ENCODE peak calls at places on chromosomes 5 and 9, in five cellular contexts. One of them, this sample, is unnamed.

GRCh38 chr9:120436937-120437592 is 142.9 kb downstream of the CDK5RAP2 start:
- DNase-seq in brain microvascular endothelial cell: no peak
- DNase-seq in IMR-90: no peak
- DNase-seq in MM.1S: no peak
- DNase-seq in GM06990: no peak
- DNase-seq in this sample: no peak

GRCh38 chr9:120412425-120412951 is 167.5 kb downstream of the CDK5RAP2 start:
- DNase-seq in MM.1S: no peak
- DNase-seq in brain microvascular endothelial cell: peak; percentile 54
- DNase-seq in IMR-90: peak; percentile 89
- DNase-seq in GM06990: no peak
- DNase-seq in this sample: no peak

GRCh38 chr5:154485092-154485491 is 7.1 kb upstream of the HAND1 start:
- DNase-seq in IMR-90: no peak
- DNase-seq in brain microvascular endothelial cell: no peak
- DNase-seq in MM.1S: no peak
- DNase-seq in GM06990: no peak
- DNase-seq in this sample: no peak

GRCh38 chr9:89621676-89622075 is 16.9 kb downstream of the GADD45G start:
- DNase-seq in brain microvascular endothelial cell: no peak
- DNase-seq in GM06990: no peak
- DNase-seq in IMR-90: no peak
- DNase-seq in MM.1S: no peak
- DNase-seq in this sample: no peak

GRCh38 chr5:751496-751895 is 33.0 kb downstream of the ZDHHC11B start:
- DNase-seq in MM.1S: no peak
- DNase-seq in IMR-90: no peak
- DNase-seq in GM06990: no peak
- DNase-seq in brain microvascular endothelial cell: no peak
- DNase-seq in this sample: no peak

GRCh38 chr5:178387061-178387855 is 154.7 kb upstream of the PHYKPL start:
- DNase-seq in brain microvascular endothelial cell: no peak
- DNase-seq in GM06990: no peak
- DNase-seq in IMR-90: no peak
- DNase-seq in MM.1S: no peak
- DNase-seq in this sample: no peak

GRCh38 chr5:103889500-103890209 is 327.1 kb upstream of the NUDT12 start:
- DNase-seq in GM06990: no peak
- DNase-seq in MM.1S: peak; percentile 87
- DNase-seq in brain microvascular endothelial cell: no peak
- DNase-seq in IMR-90: no peak
- DNase-seq in this sample: no peak

GRCh38 chr9:130026583-130027427 is 16.2 kb downstream of the FNBP1 start:
- DNase-seq in GM06990: no peak
- DNase-seq in IMR-90: no peak
- DNase-seq in MM.1S: no peak
- DNase-seq in brain microvascular endothelial cell: no peak
- DNase-seq in this sample: peak; percentile 44

GRCh38 chr9:93598647-93599241 is 22.4 kb downstream of the PHF2 start:
- DNase-seq in brain microvascular endothelial cell: no peak
- DNase-seq in MM.1S: no peak
- DNase-seq in GM06990: no peak
- DNase-seq in IMR-90: no peak
- DNase-seq in this sample: peak; percentile 45

GRCh38 chr5:10600629-10601245 is 36.9 kb downstream of the ANKRD33B start:
- DNase-seq in IMR-90: no peak
- DNase-seq in GM06990: peak; percentile 56
- DNase-seq in MM.1S: peak; percentile 69
- DNase-seq in brain microvascular endothelial cell: no peak
- DNase-seq in this sample: no peak

GRCh38 chr9:116572095-116572748 is 114.9 kb upstream of the TRIM32 start:
- DNase-seq in IMR-90: peak; percentile 84
- DNase-seq in MM.1S: peak; percentile 21
- DNase-seq in brain microvascular endothelial cell: peak; percentile 72
- DNase-seq in GM06990: peak; percentile 32
- DNase-seq in this sample: peak; percentile 11

GRCh38 chr5:170306381-170306790 is 8.8 kb upstream of the LCP2 start:
- DNase-seq in IMR-90: peak; percentile 0
- DNase-seq in brain microvascular endothelial cell: peak; percentile 92
- DNase-seq in GM06990: no peak
- DNase-seq in MM.1S: no peak
- DNase-seq in this sample: no peak

GRCh38 chr9:98206754-98207153 is 14.3 kb upstream of the CORO2A start:
- DNase-seq in brain microvascular endothelial cell: no peak
- DNase-seq in MM.1S: no peak
- DNase-seq in IMR-90: no peak
- DNase-seq in GM06990: no peak
- DNase-seq in this sample: no peak

GRCh38 chr9:30584559-30584958 is 1799.9 kb upstream of the ACO1 start:
- DNase-seq in GM06990: no peak
- DNase-seq in IMR-90: no peak
- DNase-seq in MM.1S: no peak
- DNase-seq in brain microvascular endothelial cell: no peak
- DNase-seq in this sample: no peak

GRCh38 chr5:107248065-107248695 is 422.6 kb downstream of the EFNA5 start:
- DNase-seq in GM06990: no peak
- DNase-seq in IMR-90: peak; percentile 29
- DNase-seq in brain microvascular endothelial cell: peak; percentile 64
- DNase-seq in MM.1S: peak; percentile 38
- DNase-seq in this sample: peak; percentile 45

GRCh38 chr9:38697901-38698300 is 22.0 kb downstream of the FAM240B start:
- DNase-seq in IMR-90: no peak
- DNase-seq in brain microvascular endothelial cell: no peak
- DNase-seq in GM06990: no peak
- DNase-seq in MM.1S: no peak
- DNase-seq in this sample: no peak

GRCh38 chr5:88606626-88607025 is 276.4 kb downstream of the MEF2C start:
- DNase-seq in IMR-90: no peak
- DNase-seq in brain microvascular endothelial cell: no peak
- DNase-seq in GM06990: no peak
- DNase-seq in MM.1S: no peak
- DNase-seq in this sample: no peak

GRCh38 chr9:75889577-75889976 is 896 bp upstream of the PCSK5 start:
- DNase-seq in MM.1S: no peak
- DNase-seq in IMR-90: no peak
- DNase-seq in GM06990: no peak
- DNase-seq in brain microvascular endothelial cell: no peak
- DNase-seq in this sample: no peak

GRCh38 chr5:31196309-31196708 is 2.8 kb downstream of the CDH6 start:
- DNase-seq in MM.1S: no peak
- DNase-seq in GM06990: no peak
- DNase-seq in IMR-90: peak; percentile 66
- DNase-seq in brain microvascular endothelial cell: peak; percentile 64
- DNase-seq in this sample: no peak

GRCh38 chr5:57495285-57495684 is 12.7 kb upstream of the ACTBL2 start:
- DNase-seq in brain microvascular endothelial cell: no peak
- DNase-seq in GM06990: no peak
- DNase-seq in IMR-90: no peak
- DNase-seq in MM.1S: peak; percentile 89
- DNase-seq in this sample: peak; percentile 68

GRCh38 chr9:9912459-9912858 is 700.3 kb downstream of the PTPRD start:
- DNase-seq in IMR-90: no peak
- DNase-seq in GM06990: no peak
- DNase-seq in brain microvascular endothelial cell: peak; percentile 4
- DNase-seq in MM.1S: peak; percentile 56
- DNase-seq in this sample: no peak

GRCh38 chr5:154421868-154422267 is 23.9 kb upstream of the SAP30L start:
- DNase-seq in brain microvascular endothelial cell: peak; percentile 23
- DNase-seq in IMR-90: peak; percentile 14
- DNase-seq in GM06990: no peak
- DNase-seq in MM.1S: peak; percentile 22
- DNase-seq in this sample: no peak

GRCh38 chr5:79846198-79846521 is 144.9 kb downstream of the MTX3 start:
- DNase-seq in MM.1S: no peak
- DNase-seq in GM06990: no peak
- DNase-seq in IMR-90: no peak
- DNase-seq in brain microvascular endothelial cell: no peak
- DNase-seq in this sample: no peak

GRCh38 chr5:79844571-79844970 is 146.5 kb downstream of the MTX3 start:
- DNase-seq in brain microvascular endothelial cell: no peak
- DNase-seq in IMR-90: no peak
- DNase-seq in GM06990: no peak
- DNase-seq in MM.1S: no peak
- DNase-seq in this sample: no peak

GRCh38 chr5:79847561-79847960 is 143.5 kb downstream of the MTX3 start:
- DNase-seq in GM06990: no peak
- DNase-seq in MM.1S: no peak
- DNase-seq in IMR-90: no peak
- DNase-seq in brain microvascular endothelial cell: no peak
- DNase-seq in this sample: no peak

GRCh38 chr5:79843450-79844388 is 147.3 kb downstream of the MTX3 start:
- DNase-seq in GM06990: no peak
- DNase-seq in MM.1S: no peak
- DNase-seq in brain microvascular endothelial cell: no peak
- DNase-seq in IMR-90: no peak
- DNase-seq in this sample: no peak

DNA sequence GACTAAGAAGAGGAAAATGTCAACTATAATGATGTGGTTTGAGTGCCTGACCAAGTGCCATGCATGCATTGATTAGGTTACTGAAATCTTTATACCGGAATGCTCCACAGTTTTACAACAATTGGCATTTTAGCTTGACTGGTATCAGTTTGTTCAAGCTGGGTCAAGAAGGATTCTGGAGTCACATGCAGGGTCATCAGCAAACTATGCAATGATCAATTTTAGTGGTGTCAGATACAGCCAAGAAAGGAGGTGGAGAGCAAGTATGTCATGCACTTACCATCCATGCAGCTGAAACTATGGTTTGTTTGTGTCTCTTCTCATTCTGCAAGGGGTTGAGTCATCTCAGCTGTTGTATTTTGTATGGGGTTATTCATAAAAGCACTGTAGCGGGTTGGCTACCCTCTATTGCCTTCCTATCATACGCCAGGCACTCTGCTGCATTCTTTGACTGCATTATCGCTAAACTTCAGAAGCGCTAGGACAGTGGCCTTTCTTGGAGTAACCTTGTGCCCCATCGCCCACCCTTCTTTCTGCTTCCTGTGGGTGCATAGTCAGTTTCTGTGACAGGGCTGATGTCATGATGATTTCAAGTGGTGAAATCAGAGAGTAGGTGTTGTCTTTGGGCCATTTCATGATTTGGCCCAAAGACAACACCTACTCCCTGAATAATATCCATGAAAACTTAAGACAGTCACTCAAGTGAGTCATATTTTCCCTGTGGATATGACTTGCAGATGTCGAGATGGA is 145.4 kb downstream of the MTX3 start:
- DNase-seq in GM06990: no peak
- DNase-seq in MM.1S: no peak
- DNase-seq in IMR-90: peak; percentile 89
- DNase-seq in brain microvascular endothelial cell: peak; percentile 5
- DNase-seq in this sample: no peak
- H3K4me3 ChIP-seq in GM06990: no peak overlapping the region
- H3K4me3 ChIP-seq in MM.1S: no peak overlapping the region
- H3K4me3 ChIP-seq in IMR-90: no peak overlapping the region
- H3K4me3 ChIP-seq in brain microvascular endothelial cell: no peak overlapping the region
- H3K4me3 ChIP-seq in this sample: no peak overlapping the region

GRCh38 chr5:150779397-150780179 is 1.0 kb downstream of the SMIM3 start:
- DNase-seq in IMR-90: peak; percentile 66
- DNase-seq in MM.1S: no peak
- DNase-seq in GM06990: peak; percentile 29
- DNase-seq in brain microvascular endothelial cell: no peak
- DNase-seq in this sample: peak; percentile 90

GRCh38 chr5:150780180-150780692 is 1.7 kb downstream of the SMIM3 start:
- DNase-seq in GM06990: peak; percentile 73
- DNase-seq in brain microvascular endothelial cell: peak; percentile 54
- DNase-seq in MM.1S: no peak
- DNase-seq in IMR-90: peak; percentile 79
- DNase-seq in this sample: peak; percentile 88

GRCh38 chr5:150778517-150779396 is at the start of gene SMIM3:
- DNase-seq in MM.1S: peak; percentile 58
- DNase-seq in GM06990: peak; percentile 51
- DNase-seq in brain microvascular endothelial cell: peak; percentile 44
- DNase-seq in IMR-90: peak; percentile 63
- DNase-seq in this sample: no peak

GRCh38 chr5:150777685-150778084 is 872 bp upstream of the SMIM3 start:
- DNase-seq in MM.1S: no peak
- DNase-seq in IMR-90: no peak
- DNase-seq in brain microvascular endothelial cell: no peak
- DNase-seq in GM06990: no peak
- DNase-seq in this sample: no peak

DNA sequence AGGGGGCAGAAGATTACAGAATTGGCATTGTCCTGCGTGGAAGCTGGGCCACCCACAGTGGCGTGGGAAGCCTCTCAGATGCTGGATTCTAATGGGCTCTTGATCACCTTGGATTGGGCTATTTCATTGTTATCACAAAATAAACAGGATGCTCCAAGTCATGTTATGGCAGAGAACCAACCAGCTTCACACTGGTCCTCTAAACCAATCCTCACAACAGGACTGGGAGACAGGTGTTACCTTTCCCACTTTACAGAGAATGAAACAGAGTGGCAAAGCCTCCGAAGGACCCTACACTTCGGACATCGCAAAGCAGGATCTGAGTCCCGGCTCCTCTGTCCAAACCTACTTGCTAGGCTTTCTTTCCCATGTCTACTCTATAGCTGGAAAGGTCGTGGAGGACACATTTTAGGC is 447 bp upstream of the SMIM3 start:
- DNase-seq in IMR-90: peak; percentile 51
- DNase-seq in brain microvascular endothelial cell: peak; percentile 55
- DNase-seq in GM06990: no peak
- DNase-seq in MM.1S: no peak
- DNase-seq in this sample: no peak
- H3K4me3 ChIP-seq in IMR-90: peak overlapping the region; percentile 79
- H3K4me3 ChIP-seq in brain microvascular endothelial cell: peak overlapping the region; percentile 92
- H3K4me3 ChIP-seq in GM06990: peak overlapping the region; percentile 85
- H3K4me3 ChIP-seq in MM.1S: peak overlapping the region; percentile 70
- H3K4me3 ChIP-seq in this sample: peak overlapping the region; percentile 69

DNA sequence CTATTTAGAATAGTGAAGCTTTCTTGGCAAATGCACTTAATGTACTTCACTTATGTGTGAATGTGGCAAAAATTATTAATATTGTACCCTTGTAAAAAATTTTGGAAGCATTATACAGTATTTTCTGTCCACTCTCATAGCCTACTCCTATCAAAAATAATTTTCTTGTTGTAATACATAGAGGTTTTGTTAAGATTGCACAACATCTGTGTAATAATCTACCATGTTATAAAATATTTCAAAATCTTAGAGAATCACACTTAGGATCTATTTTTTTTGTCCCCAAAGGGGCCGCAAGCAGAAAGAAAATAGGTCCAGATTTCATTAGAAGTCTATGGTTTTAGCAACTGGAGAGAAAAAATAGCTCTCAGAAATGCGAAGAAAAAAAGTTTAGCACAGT is 945.9 kb downstream of the CDH18 start:
- DNase-seq in brain microvascular endothelial cell: no peak
- DNase-seq in IMR-90: no peak
- DNase-seq in MM.1S: no peak
- DNase-seq in GM06990: no peak
- DNase-seq in this sample: no peak
- H3K4me3 ChIP-seq in brain microvascular endothelial cell: no peak overlapping the region
- H3K4me3 ChIP-seq in IMR-90: no peak overlapping the region
- H3K4me3 ChIP-seq in MM.1S: no peak overlapping the region
- H3K4me3 ChIP-seq in GM06990: no peak overlapping the region
- H3K4me3 ChIP-seq in this sample: no peak overlapping the region

GRCh38 chr9:136994885-136995224 is 1.5 kb downstream of the CLIC3 start:
- DNase-seq in MM.1S: no peak
- DNase-seq in brain microvascular endothelial cell: no peak
- DNase-seq in IMR-90: no peak
- DNase-seq in GM06990: no peak
- DNase-seq in this sample: no peak
- H3K4me3 ChIP-seq in MM.1S: no peak overlapping the region
- H3K4me3 ChIP-seq in brain microvascular endothelial cell: peak overlapping the region; percentile 9
- H3K4me3 ChIP-seq in IMR-90: no peak overlapping the region
- H3K4me3 ChIP-seq in GM06990: no peak overlapping the region
- H3K4me3 ChIP-seq in this sample: no peak overlapping the region